ENCODE peak calls at places on chromosome 14, in ten cellular contexts. G is GM23338, F is endothelial cell, A is ovary, O is MM.1S, B is epithelial cell of esophagus, H is pancreas, K is PC-3, Q is neural progenitor cell, M is IMR-90. C is an unnamed sample.

GRCh38 chr14:101395779-101396178 is 165.5 kb upstream of the DIO3 start:
- DNase-seq in Q (no peak), H (no peak), B (no peak), O (no peak), G (no peak), M (no peak), F (no peak), K (no peak), A (no peak), C (no peak)

GRCh38 chr14:49607583-49607982 is 8.8 kb downstream of the LRR1 start:
- DNase-seq in G (no peak), Q (no peak), F (no peak), H (no peak), A (no peak), M (no peak), B (no peak), O (no peak), K (no peak), C (no peak)

GRCh38 chr14:99322731-99323599 is 51.0 kb upstream of the BCL11B start:
- DNase-seq in H (no peak), G (no peak), A (no peak), O (no peak), M (no peak), F (no peak), K (no peak), Q (no peak), B (no peak), C (peak)

GRCh38 chr14:104732355-104732804 is 8.4 kb downstream of the ADSS1 start:
- DNase-seq in A (no peak), H (no peak), G (no peak), F (no peak), K (no peak), O (no peak), B (peak), Q (no peak), M (no peak), C (no peak)

GRCh38 chr14:105099778-105100177 is 34.5 kb upstream of the GPR132 start:
- DNase-seq in Q (no peak), O (no peak), M (no peak), G (no peak), K (no peak), B (peak), A (no peak), H (no peak), F (no peak), C (no peak)

GRCh38 chr14:47917344-47917954 is 242.0 kb upstream of the MDGA2 start:
- DNase-seq in F (peak), Q (peak), M (peak), G (peak), H (no peak), K (peak), B (peak), A (no peak), O (peak), C (peak)

GRCh38 chr14:102351023-102351422 is 11.7 kb downstream of the CINP start:
- DNase-seq in G (no peak), F (no peak), B (no peak), O (no peak), K (no peak), M (no peak), Q (no peak), A (no peak), H (no peak), C (no peak)

GRCh38 chr14:90184571-90185266 is 71.6 kb upstream of the PSMC1 start:
- DNase-seq in Q (peak), B (no peak), G (peak), F (no peak), O (no peak), K (no peak), H (no peak), M (no peak), A (no peak), C (no peak)

GRCh38 chr14:90641111-90642010 is 174.9 kb downstream of the TTC7B start:
- DNase-seq in B (no peak), M (peak), K (no peak), Q (peak), H (no peak), O (no peak), F (no peak), G (peak), A (no peak), C (no peak)

GRCh38 chr14:99687284-99688209 is 3.4 kb downstream of the CYP46A1 start:
- DNase-seq in Q (peak), A (peak), G (peak), H (no peak), F (peak), M (no peak), O (peak), K (peak), B (peak), C (no peak)

GRCh38 chr14:92456215-92457017 is 57.2 kb upstream of the RIN3 start:
- DNase-seq in B (peak), A (peak), K (peak), O (peak), G (peak), Q (peak), M (peak), H (no peak), F (peak), C (peak)

GRCh38 chr14:102125546-102125945 is 14.2 kb upstream of the WDR20 start:
- DNase-seq in K (peak), M (no peak), F (no peak), H (no peak), G (peak), Q (no peak), A (no peak), O (no peak), B (peak), C (peak)

GRCh38 chr14:60206837-60207533 is 41.8 kb upstream of the DHRS7 start:
- DNase-seq in Q (no peak), K (no peak), A (no peak), G (no peak), B (peak), O (no peak), H (no peak), F (no peak), M (no peak), C (no peak)

GRCh38 chr14:69815556-69815955 is 18.5 kb upstream of the SLC10A1 start:
- DNase-seq in M (no peak), H (no peak), F (no peak), Q (no peak), O (no peak), G (no peak), B (no peak), A (no peak), K (no peak), C (no peak)

GRCh38 chr14:24941719-24942118 is 108.2 kb downstream of the STXBP6 start:
- DNase-seq in K (no peak), M (no peak), O (peak), H (peak), Q (no peak), A (no peak), F (no peak), B (no peak), G (peak), C (no peak)

GRCh38 chr14:102252834-102253801 is 51.8 kb downstream of the MOK start:
- DNase-seq in K (no peak), H (peak), A (no peak), B (peak), M (no peak), O (no peak), Q (no peak), F (no peak), G (no peak), C (no peak)

GRCh38 chr14:91830777-91831176 is 36.6 kb downstream of the TC2N start:
- DNase-seq in M (no peak), O (no peak), G (peak), F (no peak), A (no peak), H (peak), B (peak), K (peak), Q (peak), C (no peak)

GRCh38 chr14:77918448-77918847 is 118.5 kb downstream of the ADCK1 start:
- DNase-seq in K (no peak), B (no peak), M (no peak), Q (no peak), G (no peak), A (no peak), O (no peak), H (no peak), F (no peak), C (no peak)

GRCh38 chr14:100202712-100203111 is 36.2 kb upstream of the YY1 start:
- DNase-seq in O (no peak), M (no peak), Q (no peak), B (no peak), G (no peak), K (no peak), H (no peak), A (no peak), F (no peak), C (no peak)

GRCh38 chr14:26191123-26191522 is 406.7 kb downstream of the NOVA1 start:
- DNase-seq in O (no peak), Q (no peak), G (peak), H (no peak), K (peak), F (no peak), B (no peak), A (no peak), M (no peak), C (no peak)

GRCh38 chr14:58731465-58732330 is 93.9 kb downstream of the DACT1 start:
- DNase-seq in H (no peak), K (peak), B (peak), O (no peak), M (peak), Q (no peak), F (no peak), G (no peak), A (no peak), C (no peak)

GRCh38 chr14:76636602-76637001 is 124.7 kb upstream of the VASH1 start:
- DNase-seq in H (no peak), F (no peak), K (no peak), Q (no peak), B (no peak), A (no peak), M (no peak), G (no peak), O (no peak), C (no peak)

GRCh38 chr14:77738559-77739250 is 22.3 kb downstream of the SNW1 start:
- DNase-seq in G (no peak), Q (no peak), K (no peak), H (peak), O (no peak), F (no peak), A (no peak), B (peak), M (peak), C (no peak)

GRCh38 chr14:75283162-75283883 is 4.7 kb downstream of the FOS start:
- DNase-seq in B (peak), H (peak), O (no peak), K (no peak), M (peak), Q (no peak), A (no peak), G (peak), F (no peak), C (no peak)

GRCh38 chr14:92861856-92862807 is 60.8 kb upstream of the CHGA start:
- DNase-seq in A (no peak), B (peak), M (no peak), F (no peak), K (no peak), O (no peak), G (no peak), H (no peak), Q (no peak), C (no peak)

GRCh38 chr14:68756071-68756481 is 36.8 kb downstream of the ZFP36L1 start:
- DNase-seq in Q (no peak), G (no peak), B (no peak), M (no peak), K (no peak), H (no peak), O (no peak), F (no peak), A (no peak), C (no peak)

GRCh38 chr14:97634786-97635185 is 837.6 kb downstream of the VRK1 start:
- DNase-seq in A (no peak), H (no peak), F (no peak), K (peak), M (no peak), G (peak), Q (peak), O (no peak), B (peak), C (no peak)

GRCh38 chr14:77259025-77259715 is 11.8 kb downstream of the NGB start:
- DNase-seq in G (no peak), B (no peak), Q (no peak), F (no peak), M (no peak), K (no peak), O (no peak), H (no peak), A (no peak), C (no peak)

GRCh38 chr14:67440513-67440912 is 28.5 kb upstream of the PLEK2 start:
- DNase-seq in A (no peak), F (no peak), M (no peak), G (no peak), Q (no peak), B (peak), H (peak), K (peak), O (no peak), C (no peak)

GRCh38 chr14:59422069-59422881 is 42.9 kb downstream of the GPR135 start:
- DNase-seq in H (no peak), Q (peak), O (no peak), A (no peak), K (peak), B (no peak), M (no peak), F (no peak), G (peak), C (no peak)

GRCh38 chr14:102516531-102517411 is 7.2 kb upstream of the ANKRD9 start:
- DNase-seq in B (peak), F (peak), K (peak), M (no peak), A (peak), H (peak), O (no peak), Q (peak), G (peak), C (peak)

GRCh38 chr14:102633906-102634595 is 41.6 kb downstream of the RCOR1 start:
- DNase-seq in G (no peak), F (no peak), K (no peak), H (no peak), Q (no peak), A (no peak), O (no peak), M (no peak), B (no peak), C (no peak)

DNA sequence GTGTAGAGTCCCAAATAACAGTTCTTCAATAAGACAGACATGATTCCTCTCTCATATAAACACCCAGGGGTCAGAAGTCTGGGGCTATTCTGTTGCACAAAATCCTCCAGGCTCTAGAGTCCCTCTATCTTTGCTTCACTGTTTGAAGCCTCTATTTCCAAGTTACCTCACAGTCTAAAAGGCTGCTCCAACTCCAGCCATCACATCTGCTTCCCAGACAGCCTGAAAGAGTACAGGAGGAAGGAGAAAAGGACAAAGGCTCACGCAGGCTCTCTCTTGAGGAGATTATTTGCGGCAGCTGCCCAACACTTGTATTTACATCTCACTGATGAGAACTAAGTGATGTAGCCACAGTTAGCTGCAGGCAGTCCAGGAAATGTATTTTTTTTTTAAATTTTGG is 6.4 kb downstream of the PAPLN start:
- DNase-seq in H (no peak), Q (no peak), O (no peak), K (no peak), B (no peak), M (no peak), A (no peak), G (no peak), F (no peak), C (no peak)
- TF ChIP-seq CTCF in H (no peak), Q (no peak), O (no peak), K (no peak), B (no peak), M (no peak), A (no peak), G (no peak), F (no peak), C (no peak)

DNA sequence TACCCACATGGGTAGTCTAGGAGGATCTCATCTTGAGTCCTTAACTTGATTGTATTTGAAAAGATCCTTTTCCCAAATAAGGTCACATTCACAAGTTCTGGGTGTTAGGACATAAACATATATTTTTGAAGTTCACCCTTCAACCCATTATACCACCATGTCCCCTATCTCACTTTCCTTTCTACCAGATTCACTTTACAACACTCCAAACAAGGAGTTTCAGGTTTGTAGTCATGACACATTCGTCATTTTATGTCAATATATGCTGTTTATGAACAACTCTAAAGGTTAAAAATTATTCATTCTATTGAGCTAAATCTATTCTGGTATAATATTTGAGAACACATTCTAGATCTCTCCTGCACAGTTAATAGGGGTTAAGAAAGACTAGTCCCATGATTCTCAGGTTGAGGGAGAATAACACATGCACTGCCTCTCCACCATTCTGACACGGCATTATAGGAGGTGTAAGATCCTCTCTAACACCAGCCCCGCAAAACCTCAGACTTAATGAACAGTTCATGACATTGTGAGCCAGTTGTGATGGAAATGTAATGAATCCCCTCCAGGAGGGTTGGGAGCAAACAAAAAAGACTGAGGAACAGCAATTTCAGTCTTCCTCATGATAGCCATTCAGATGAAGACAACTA is 72.0 kb upstream of the PSMA6 start:
- DNase-seq in M (no peak), A (no peak), K (no peak), Q (no peak), O (no peak), G (no peak), H (no peak), B (no peak), F (no peak), C (no peak)
- TF ChIP-seq CTCF in M (no peak), A (no peak), K (no peak), Q (no peak), O (no peak), G (no peak), H (no peak), B (no peak), F (no peak), C (no peak)

GRCh38 chr14:88597038-88597437 is 34.2 kb downstream of the ZC3H14 start:
- DNase-seq in B (no peak), H (no peak), O (no peak), M (no peak), F (no peak), K (no peak), Q (no peak), G (no peak), A (no peak), C (no peak)
- TF ChIP-seq CTCF in B (no peak), H (no peak), O (no peak), M (no peak), F (no peak), K (no peak), Q (no peak), G (no peak), A (no peak), C (no peak)

GRCh38 chr14:106802413-106803364 is 1276.3 kb downstream of the TMEM121 start:
- DNase-seq in M (no peak), G (no peak), B (no peak), H (peak), Q (no peak), A (no peak), K (no peak), F (no peak), O (peak), C (no peak)
- TF ChIP-seq CTCF in M (no peak), G (no peak), B (no peak), H (no peak), Q (no peak), A (no peak), K (no peak), F (no peak), O (peak), C (peak)

GRCh38 chr14:65408113-65408512 is 4.4 kb upstream of the FUT8 start:
- DNase-seq in H (no peak), O (no peak), G (no peak), K (no peak), B (no peak), A (no peak), M (no peak), Q (no peak), F (no peak), C (no peak)

GRCh38 chr14:65412189-65412846 is at the start of gene FUT8:
- DNase-seq in A (peak), O (peak), Q (peak), K (peak), G (peak), F (peak), H (peak), B (peak), M (peak), C (peak)

GRCh38 chr14:65411656-65412188 is 808 bp upstream of the FUT8 start:
- DNase-seq in F (peak), O (peak), M (peak), K (peak), G (peak), A (peak), Q (peak), H (peak), B (peak), C (peak)

GRCh38 chr14:65412881-65413738 is 580 bp downstream of the FUT8 start:
- DNase-seq in B (peak), F (no peak), A (peak), O (no peak), K (peak), Q (peak), H (peak), G (peak), M (peak), C (no peak)

GRCh38 chr14:65410640-65411039 is 1.9 kb upstream of the FUT8 start:
- DNase-seq in Q (no peak), A (no peak), M (no peak), O (no peak), H (no peak), K (no peak), B (no peak), F (no peak), G (no peak), C (no peak)
- TF ChIP-seq CTCF in Q (no peak), A (no peak), M (no peak), O (no peak), H (no peak), K (no peak), B (no peak), F (no peak), G (no peak), C (no peak)

GRCh38 chr14:51780006-51780692 is 80.3 kb upstream of the GNG2 start:
- DNase-seq in G (peak), A (peak), B (peak), F (peak), K (peak), H (peak), Q (peak), M (peak), O (peak), C (peak)
- TF ChIP-seq CTCF in G (peak), A (peak), B (peak), F (peak), K (peak), H (peak), Q (peak), M (peak), O (peak), C (peak)

GRCh38 chr14:21933681-21934080 is 260.1 kb upstream of the OR4E1 start:
- DNase-seq in Q (no peak), B (peak), K (peak), M (no peak), H (no peak), F (no peak), O (no peak), A (no peak), G (peak), C (no peak)
- TF ChIP-seq CTCF in Q (peak), B (peak), K (peak), M (no peak), H (no peak), F (peak), O (peak), A (no peak), G (peak), C (no peak)

DNA sequence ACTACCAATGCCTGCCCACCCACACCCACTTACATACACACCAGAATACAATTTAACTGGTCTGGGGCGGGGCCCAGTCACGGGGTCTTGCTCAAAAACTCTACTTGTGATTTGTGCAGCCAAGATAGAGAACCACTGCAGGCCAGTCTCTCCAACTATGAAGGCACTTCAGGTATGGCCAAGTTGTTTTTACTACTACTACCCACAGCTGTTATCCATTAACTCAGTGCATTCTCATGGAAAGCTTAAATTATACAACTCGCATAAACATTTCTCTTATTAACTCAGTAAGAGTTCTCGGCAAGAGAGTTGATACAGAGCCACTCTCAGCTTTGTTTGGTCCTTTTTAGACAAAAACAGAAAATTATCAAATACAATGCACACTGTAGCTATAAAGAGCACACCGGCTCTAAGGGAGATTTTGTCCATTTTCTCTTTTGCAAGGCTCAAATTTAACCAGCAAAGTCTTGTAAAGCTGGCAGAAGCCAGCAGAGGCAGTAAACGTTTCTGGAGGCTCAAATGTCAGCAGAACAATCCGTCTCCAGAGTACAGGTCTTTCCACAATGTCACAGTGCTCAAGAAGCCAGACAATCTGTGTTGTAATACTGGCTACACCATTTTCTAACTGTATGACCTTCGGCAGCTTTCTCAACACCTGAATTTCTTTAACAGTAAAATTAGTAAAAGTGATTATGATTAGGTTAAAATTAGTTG is 85.9 kb downstream of the PTGER2 start:
- DNase-seq in O (no peak), G (peak), H (no peak), A (no peak), K (peak), B (peak), Q (peak), F (no peak), M (peak), C (no peak)
- TF ChIP-seq CTCF in O (no peak), G (peak), H (no peak), A (no peak), K (peak), B (peak), Q (no peak), F (no peak), M (peak), C (no peak)